ENCODE peak calls at places on chromosome 22, in eight cellular contexts. One of them, this sample, is unnamed.

GRCh38 chr22:29563652-29564460 is 10.3 kb upstream of the THOC5 start:
- DNase-seq in NB4: no peak
- DNase-seq in ovary: no peak
- DNase-seq in lower leg skin: no peak
- DNase-seq in uterus: no peak
- DNase-seq in adrenal gland: no peak
- DNase-seq in Peyer's patch: no peak
- DNase-seq in suprapubic skin: no peak
- DNase-seq in this sample: no peak

GRCh38 chr22:44279059-44279340 is 33.8 kb downstream of the SHISAL1 start:
- DNase-seq in NB4: no peak
- DNase-seq in ovary: no peak
- DNase-seq in lower leg skin: no peak
- DNase-seq in uterus: no peak
- DNase-seq in adrenal gland: no peak
- DNase-seq in Peyer's patch: no peak
- DNase-seq in suprapubic skin: no peak
- DNase-seq in this sample: no peak

GRCh38 chr22:43262990-43263644 is 76.2 kb upstream of the TTLL12 start:
- DNase-seq in NB4: peak; percentile 82
- DNase-seq in ovary: peak; percentile 50
- DNase-seq in lower leg skin: no peak
- DNase-seq in uterus: no peak
- DNase-seq in adrenal gland: peak; percentile 41
- DNase-seq in Peyer's patch: peak; percentile 34
- DNase-seq in suprapubic skin: no peak
- DNase-seq in this sample: no peak

GRCh38 chr22:25690798-25691197 is 51.2 kb upstream of the MYO18B start:
- DNase-seq in NB4: no peak
- DNase-seq in ovary: no peak
- DNase-seq in lower leg skin: no peak
- DNase-seq in uterus: no peak
- DNase-seq in adrenal gland: no peak
- DNase-seq in Peyer's patch: no peak
- DNase-seq in suprapubic skin: no peak
- DNase-seq in this sample: no peak

GRCh38 chr22:44331881-44332714 is 19.3 kb upstream of the SHISAL1 start:
- DNase-seq in NB4: no peak
- DNase-seq in ovary: no peak
- DNase-seq in lower leg skin: no peak
- DNase-seq in uterus: peak; percentile 57
- DNase-seq in adrenal gland: no peak
- DNase-seq in Peyer's patch: no peak
- DNase-seq in suprapubic skin: no peak
- DNase-seq in this sample: no peak

GRCh38 chr22:45001653-45002052 is 8.2 kb downstream of the PHF21B start:
- DNase-seq in NB4: no peak
- DNase-seq in ovary: no peak
- DNase-seq in lower leg skin: no peak
- DNase-seq in uterus: no peak
- DNase-seq in adrenal gland: no peak
- DNase-seq in Peyer's patch: no peak
- DNase-seq in suprapubic skin: no peak
- DNase-seq in this sample: no peak

GRCh38 chr22:44305888-44306287 is 6.9 kb downstream of the SHISAL1 start:
- DNase-seq in NB4: no peak
- DNase-seq in ovary: peak; percentile 66
- DNase-seq in lower leg skin: no peak
- DNase-seq in uterus: peak; percentile 90
- DNase-seq in adrenal gland: no peak
- DNase-seq in Peyer's patch: no peak
- DNase-seq in suprapubic skin: no peak
- DNase-seq in this sample: no peak

GRCh38 chr22:41900652-41901312 is 14.1 kb downstream of the SHISA8 start:
- DNase-seq in NB4: no peak
- DNase-seq in ovary: no peak
- DNase-seq in lower leg skin: no peak
- DNase-seq in uterus: no peak
- DNase-seq in adrenal gland: no peak
- DNase-seq in Peyer's patch: no peak
- DNase-seq in suprapubic skin: no peak
- DNase-seq in this sample: no peak

GRCh38 chr22:19874307-19875060 is 19.8 kb upstream of the GNB1L start:
- DNase-seq in NB4: no peak
- DNase-seq in ovary: peak; percentile 21
- DNase-seq in lower leg skin: no peak
- DNase-seq in uterus: peak; percentile 19
- DNase-seq in adrenal gland: no peak
- DNase-seq in Peyer's patch: no peak
- DNase-seq in suprapubic skin: peak; percentile 80
- DNase-seq in this sample: no peak

GRCh38 chr22:36475341-36475740 is 6.1 kb downstream of the TXN2 start:
- DNase-seq in NB4: no peak
- DNase-seq in ovary: no peak
- DNase-seq in lower leg skin: no peak
- DNase-seq in uterus: no peak
- DNase-seq in adrenal gland: no peak
- DNase-seq in Peyer's patch: no peak
- DNase-seq in suprapubic skin: no peak
- DNase-seq in this sample: no peak

GRCh38 chr22:27175444-27175843 is 518.1 kb downstream of the MIAT start:
- DNase-seq in NB4: no peak
- DNase-seq in ovary: no peak
- DNase-seq in lower leg skin: no peak
- DNase-seq in uterus: no peak
- DNase-seq in adrenal gland: no peak
- DNase-seq in Peyer's patch: no peak
- DNase-seq in suprapubic skin: no peak
- DNase-seq in this sample: no peak

GRCh38 chr22:32080904-32081303 is 37.8 kb downstream of the SLC5A1 start:
- DNase-seq in NB4: peak; percentile 67
- DNase-seq in ovary: no peak
- DNase-seq in lower leg skin: no peak
- DNase-seq in uterus: no peak
- DNase-seq in adrenal gland: peak; percentile 53
- DNase-seq in Peyer's patch: no peak
- DNase-seq in suprapubic skin: no peak
- DNase-seq in this sample: no peak

GRCh38 chr22:42268852-42269406 is 1.5 kb downstream of the TCF20 start:
- DNase-seq in NB4: no peak
- DNase-seq in ovary: no peak
- DNase-seq in lower leg skin: no peak
- DNase-seq in uterus: no peak
- DNase-seq in adrenal gland: no peak
- DNase-seq in Peyer's patch: no peak
- DNase-seq in suprapubic skin: no peak
- DNase-seq in this sample: no peak

GRCh38 chr22:24952837-24953293 is 349 bp downstream of the KIAA1671 start:
- DNase-seq in NB4: no peak
- DNase-seq in ovary: peak; percentile 71
- DNase-seq in lower leg skin: peak; percentile 38
- DNase-seq in uterus: no peak
- DNase-seq in adrenal gland: peak; percentile 84
- DNase-seq in Peyer's patch: no peak
- DNase-seq in suprapubic skin: no peak
- DNase-seq in this sample: peak; percentile 27

GRCh38 chr22:24951942-24952836 is at the start of gene KIAA1671:
- DNase-seq in NB4: peak; percentile 56
- DNase-seq in ovary: peak; percentile 89
- DNase-seq in lower leg skin: peak; percentile 64
- DNase-seq in uterus: peak; percentile 80
- DNase-seq in adrenal gland: peak; percentile 92
- DNase-seq in Peyer's patch: peak; percentile 41
- DNase-seq in suprapubic skin: peak; percentile 89
- DNase-seq in this sample: peak; percentile 76

GRCh38 chr22:22710719-22711531 is 66.5 kb downstream of the GGTLC2 start:
- DNase-seq in NB4: peak; percentile 43
- DNase-seq in ovary: peak; percentile 57
- DNase-seq in lower leg skin: peak; percentile 15
- DNase-seq in uterus: peak; percentile 29
- DNase-seq in adrenal gland: peak; percentile 76
- DNase-seq in Peyer's patch: peak; percentile 80
- DNase-seq in suprapubic skin: no peak
- DNase-seq in this sample: peak; percentile 40

GRCh38 chr22:46025973-46026906 is 49.3 kb upstream of the WNT7B start:
- DNase-seq in NB4: no peak
- DNase-seq in ovary: peak; percentile 29
- DNase-seq in lower leg skin: no peak
- DNase-seq in uterus: peak; percentile 14
- DNase-seq in adrenal gland: no peak
- DNase-seq in Peyer's patch: no peak
- DNase-seq in suprapubic skin: peak; percentile 70
- DNase-seq in this sample: no peak

GRCh38 chr22:45127866-45128265 is 35.9 kb upstream of the NUP50 start:
- DNase-seq in NB4: no peak
- DNase-seq in ovary: no peak
- DNase-seq in lower leg skin: no peak
- DNase-seq in uterus: no peak
- DNase-seq in adrenal gland: no peak
- DNase-seq in Peyer's patch: no peak
- DNase-seq in suprapubic skin: no peak
- DNase-seq in this sample: no peak

GRCh38 chr22:34045311-34045710 is 125.0 kb upstream of the LARGE1 start:
- DNase-seq in NB4: no peak
- DNase-seq in ovary: no peak
- DNase-seq in lower leg skin: no peak
- DNase-seq in uterus: no peak
- DNase-seq in adrenal gland: no peak
- DNase-seq in Peyer's patch: no peak
- DNase-seq in suprapubic skin: no peak
- DNase-seq in this sample: no peak
- TF ChIP-seq POLR2A in NB4: no peak
- TF ChIP-seq POLR2A in ovary: no peak
- TF ChIP-seq POLR2A in lower leg skin: no peak
- TF ChIP-seq POLR2A in uterus: no peak
- TF ChIP-seq POLR2A in adrenal gland: no peak
- TF ChIP-seq POLR2A in Peyer's patch: no peak
- TF ChIP-seq POLR2A in suprapubic skin: no peak
- TF ChIP-seq POLR2A in this sample: no peak

DNA sequence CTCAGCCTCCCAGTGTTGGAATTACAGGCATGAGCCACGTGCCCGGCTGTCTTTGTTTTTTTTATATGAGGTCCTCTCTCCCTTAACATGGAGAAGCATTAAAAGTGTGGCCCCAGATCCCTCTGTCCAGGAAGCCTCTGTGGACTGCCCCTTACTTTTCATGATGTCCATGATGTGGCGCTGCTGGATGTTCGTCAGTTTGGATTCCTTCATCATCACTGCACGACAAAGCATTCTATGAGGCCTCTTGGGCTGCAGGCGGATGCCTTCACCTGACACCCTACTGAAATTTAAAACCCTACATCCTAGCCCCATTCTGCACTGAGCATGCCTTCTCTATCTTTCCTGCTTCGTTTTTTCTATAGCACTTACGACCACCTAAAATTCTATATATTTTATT is 2.1 kb downstream of the C22orf23 start:
- DNase-seq in NB4: peak; percentile 33
- DNase-seq in ovary: no peak
- DNase-seq in lower leg skin: no peak
- DNase-seq in uterus: no peak
- DNase-seq in adrenal gland: no peak
- DNase-seq in Peyer's patch: no peak
- DNase-seq in suprapubic skin: no peak
- DNase-seq in this sample: no peak
- TF ChIP-seq CTCF in NB4: no peak
- TF ChIP-seq CTCF in ovary: no peak
- TF ChIP-seq CTCF in lower leg skin: no peak
- TF ChIP-seq CTCF in uterus: no peak
- TF ChIP-seq CTCF in adrenal gland: no peak
- TF ChIP-seq CTCF in Peyer's patch: no peak
- TF ChIP-seq CTCF in suprapubic skin: no peak
- TF ChIP-seq CTCF in this sample: no peak

GRCh38 chr22:47110817-47111443 is 348.5 kb downstream of the TBC1D22A start:
- DNase-seq in NB4: no peak
- DNase-seq in ovary: peak; percentile 64
- DNase-seq in lower leg skin: no peak
- DNase-seq in uterus: peak; percentile 68
- DNase-seq in adrenal gland: no peak
- DNase-seq in Peyer's patch: no peak
- DNase-seq in suprapubic skin: no peak
- DNase-seq in this sample: no peak

GRCh38 chr22:47105085-47105484 is 342.6 kb downstream of the TBC1D22A start:
- DNase-seq in NB4: no peak
- DNase-seq in ovary: no peak
- DNase-seq in lower leg skin: no peak
- DNase-seq in uterus: no peak
- DNase-seq in adrenal gland: no peak
- DNase-seq in Peyer's patch: no peak
- DNase-seq in suprapubic skin: no peak
- DNase-seq in this sample: no peak

GRCh38 chr22:47106806-47107205 is 344.4 kb downstream of the TBC1D22A start:
- DNase-seq in NB4: no peak
- DNase-seq in ovary: no peak
- DNase-seq in lower leg skin: no peak
- DNase-seq in uterus: no peak
- DNase-seq in adrenal gland: no peak
- DNase-seq in Peyer's patch: no peak
- DNase-seq in suprapubic skin: no peak
- DNase-seq in this sample: no peak

GRCh38 chr22:47111626-47112373 is 349.4 kb downstream of the TBC1D22A start:
- DNase-seq in NB4: no peak
- DNase-seq in ovary: no peak
- DNase-seq in lower leg skin: no peak
- DNase-seq in uterus: peak; percentile 46
- DNase-seq in adrenal gland: no peak
- DNase-seq in Peyer's patch: no peak
- DNase-seq in suprapubic skin: no peak
- DNase-seq in this sample: no peak

GRCh38 chr22:47107431-47107830 is 345.0 kb downstream of the TBC1D22A start:
- DNase-seq in NB4: no peak
- DNase-seq in ovary: no peak
- DNase-seq in lower leg skin: no peak
- DNase-seq in uterus: no peak
- DNase-seq in adrenal gland: no peak
- DNase-seq in Peyer's patch: no peak
- DNase-seq in suprapubic skin: no peak
- DNase-seq in this sample: no peak
- H3K4me3 ChIP-seq in NB4: no peak overlapping the region
- H3K4me3 ChIP-seq in ovary: no peak overlapping the region
- H3K4me3 ChIP-seq in lower leg skin: no peak overlapping the region
- H3K4me3 ChIP-seq in uterus: no peak overlapping the region
- H3K4me3 ChIP-seq in adrenal gland: no peak overlapping the region
- H3K4me3 ChIP-seq in Peyer's patch: no peak overlapping the region
- H3K4me3 ChIP-seq in suprapubic skin: no peak overlapping the region
- H3K4me3 ChIP-seq in this sample: no peak overlapping the region

DNA sequence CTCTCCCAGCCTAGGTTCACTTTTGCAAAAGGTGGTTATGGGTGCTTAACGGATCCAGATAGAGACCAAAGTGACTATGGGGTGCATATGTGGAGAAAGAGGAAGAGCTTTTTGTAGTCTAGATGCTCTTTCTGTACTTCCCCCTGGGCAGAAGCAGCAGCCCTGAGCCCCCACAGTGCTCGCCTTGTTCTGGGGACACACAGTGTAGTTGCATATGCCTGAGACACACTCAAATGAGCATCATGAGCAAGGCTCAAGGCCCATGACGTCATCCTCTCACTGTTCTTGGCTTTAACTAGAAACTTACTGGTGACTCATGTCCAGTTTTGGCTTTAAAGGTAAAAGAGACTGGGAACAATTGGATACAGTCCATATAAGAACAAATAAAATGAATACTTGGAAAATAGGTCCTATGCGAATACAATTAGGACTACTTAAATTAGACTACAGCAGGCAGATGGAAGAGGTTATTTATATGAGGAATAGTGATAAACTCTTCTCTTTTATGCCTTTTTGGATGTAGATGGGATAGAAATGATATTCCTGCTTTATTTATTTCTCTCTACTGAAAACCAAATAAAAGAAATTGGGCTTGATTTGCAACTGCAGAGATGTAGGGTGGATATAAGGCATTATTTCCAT is 20.1 kb upstream of the PEX26 start:
- DNase-seq in NB4: peak; percentile 30
- DNase-seq in ovary: peak; percentile 95
- DNase-seq in lower leg skin: peak; percentile 79
- DNase-seq in uterus: peak; percentile 85
- DNase-seq in adrenal gland: peak; percentile 95
- DNase-seq in Peyer's patch: peak; percentile 90
- DNase-seq in suprapubic skin: no peak
- DNase-seq in this sample: peak; percentile 85
- TF ChIP-seq POLR2A in NB4: no peak
- TF ChIP-seq POLR2A in ovary: no peak
- TF ChIP-seq POLR2A in lower leg skin: no peak
- TF ChIP-seq POLR2A in uterus: peak; percentile 65
- TF ChIP-seq POLR2A in adrenal gland: no peak
- TF ChIP-seq POLR2A in Peyer's patch: no peak
- TF ChIP-seq POLR2A in suprapubic skin: no peak
- TF ChIP-seq POLR2A in this sample: no peak